ENCODE peak calls at places on chromosomes 7 and 10, in ten cellular contexts. X, F, Q, R, A, Y, B, E, G and D are unnamed samples.

GRCh38 chr10:94192974-94193373 is 169.8 kb downstream of the NOC3L start:
- DNase-seq in F (no peak), Q (no peak), Y (no peak), B (no peak), A (no peak), E (no peak), R (peak; percentile 52), X (no peak), G (no peak), D (no peak)

GRCh38 chr7:92331508-92331907 is 85.7 kb downstream of the ANKIB1 start:
- DNase-seq in B (no peak), F (no peak), Q (no peak), G (no peak), E (no peak), X (no peak), R (no peak), Y (no peak), A (no peak), D (no peak)

GRCh38 chr7:155380986-155381851 is 76.7 kb upstream of the EN2 start:
- DNase-seq in X (no peak), R (peak; percentile 33), Q (no peak), E (no peak), F (no peak), Y (no peak), A (no peak), B (no peak), G (no peak), D (no peak)

GRCh38 chr7:83469076-83469475 is 179.9 kb downstream of the SEMA3E start:
- DNase-seq in Y (no peak), E (no peak), F (no peak), Q (no peak), B (no peak), R (peak; percentile 54), A (no peak), G (peak; percentile 73), X (peak; percentile 31), D (no peak)

GRCh38 chr7:69211739-69212138 is 386.5 kb upstream of the AUTS2 start:
- DNase-seq in B (no peak), Y (no peak), F (no peak), A (no peak), E (no peak), X (no peak), Q (no peak), G (no peak), R (no peak), D (no peak)

GRCh38 chr7:103124429-103124979 is 24.4 kb downstream of the NAPEPLD start:
- DNase-seq in E (no peak), X (no peak), Q (no peak), Y (no peak), A (no peak), G (no peak), R (no peak), B (no peak), F (no peak), D (no peak)

GRCh38 chr7:132080967-132081668 is 495.2 kb downstream of the PLXNA4 start:
- DNase-seq in Q (no peak), F (peak; percentile 75), Y (no peak), R (peak; percentile 93), B (no peak), E (no peak), G (no peak), X (peak; percentile 32), A (no peak), D (no peak)

GRCh38 chr7:75776295-75776971 is 4.4 kb upstream of the CCL26 start:
- DNase-seq in B (peak; percentile 77), Q (no peak), F (no peak), G (peak; percentile 71), R (peak; percentile 74), Y (no peak), X (peak; percentile 90), A (peak; percentile 35), E (no peak), D (no peak)

GRCh38 chr7:84746347-84746746 is 440.5 kb downstream of the SEMA3D start:
- DNase-seq in F (no peak), R (peak; percentile 46), X (peak; percentile 12), G (no peak), Q (no peak), B (no peak), A (no peak), Y (no peak), E (no peak), D (no peak)

GRCh38 chr7:135714534-135715009 is 13.4 kb downstream of the SLC13A4 start:
- DNase-seq in G (peak; percentile 63), B (no peak), Y (no peak), F (no peak), A (peak; percentile 39), R (peak; percentile 36), E (no peak), X (peak; percentile 91), Q (peak; percentile 76), D (no peak)

GRCh38 chr10:33134011-33134751 is 176.2 kb upstream of the ITGB1 start:
- DNase-seq in B (no peak), A (peak; percentile 80), X (peak; percentile 89), R (peak; percentile 95), G (peak; percentile 100), Y (no peak), E (peak; percentile 50), Q (no peak), F (no peak), D (no peak)

GRCh38 chr10:13515467-13515866 is 13.3 kb downstream of the BEND7 start:
- DNase-seq in Q (no peak), A (no peak), X (no peak), R (no peak), F (no peak), E (no peak), B (no peak), Y (no peak), G (no peak), D (no peak)

GRCh38 chr10:75779276-75779675 is 347.9 kb downstream of the LRMDA start:
- DNase-seq in E (no peak), Y (no peak), X (no peak), R (peak; percentile 17), B (no peak), A (no peak), Q (no peak), F (no peak), G (no peak), D (no peak)

GRCh38 chr10:114683162-114683561 is 25.1 kb upstream of the ABLIM1 start:
- DNase-seq in R (no peak), Y (no peak), A (no peak), Q (no peak), F (no peak), E (no peak), B (no peak), G (peak; percentile 87), X (no peak), D (no peak)

GRCh38 chr7:75986147-75986781 is 8.1 kb downstream of the TMEM120A start:
- DNase-seq in Q (no peak), X (no peak), E (no peak), Y (no peak), F (no peak), R (no peak), B (no peak), A (no peak), G (no peak), D (peak; percentile 34)

GRCh38 chr10:53983431-53983830 is 817.6 kb downstream of the PCDH15 start:
- DNase-seq in F (no peak), Q (no peak), B (no peak), G (no peak), Y (no peak), R (no peak), A (no peak), E (no peak), X (no peak), D (no peak)

GRCh38 chr7:111198255-111198654 is 107.3 kb downstream of the LRRN3 start:
- DNase-seq in F (no peak), A (peak; percentile 99), E (no peak), R (peak; percentile 98), B (peak; percentile 100), Y (no peak), Q (peak; percentile 8), G (peak; percentile 100), X (peak; percentile 96), D (no peak)

GRCh38 chr10:130430852-130431704 is 294.9 kb downstream of the GLRX3 start:
- DNase-seq in G (no peak), X (no peak), Q (no peak), F (peak; percentile 40), B (no peak), Y (no peak), A (no peak), R (no peak), E (no peak), D (no peak)

GRCh38 chr10:79079490-79080355 is 11.0 kb downstream of the ZMIZ1 start:
- DNase-seq in R (peak; percentile 51), G (no peak), E (no peak), B (no peak), Y (no peak), Q (no peak), A (no peak), F (peak; percentile 81), X (peak; percentile 56), D (no peak)

GRCh38 chr10:132528064-132528800 is 9.4 kb upstream of the INPP5A start:
- DNase-seq in Q (no peak), Y (peak; percentile 25), X (peak; percentile 60), G (no peak), B (no peak), E (no peak), A (peak; percentile 24), F (no peak), R (peak; percentile 46), D (no peak)

GRCh38 chr7:114181280-114181679 is 233.3 kb upstream of the FOXP2 start:
- DNase-seq in G (no peak), B (no peak), R (no peak), F (no peak), X (no peak), A (no peak), E (no peak), Y (no peak), Q (no peak), D (no peak)